ENCODE peak calls at places on chromosomes 7 and 10, in seven cellular contexts. One of them, this sample, is unnamed.

GRCh38 chr7:12749069-12749468 is 61.6 kb downstream of the ARL4A start:
- DNase-seq in mammary epithelial cell: no peak
- DNase-seq in psoas muscle: no peak
- DNase-seq in pancreas: no peak
- DNase-seq in right atrium auricular region: no peak
- DNase-seq in brain microvascular endothelial cell: no peak
- DNase-seq in transverse colon: no peak
- DNase-seq in this sample: no peak

GRCh38 chr7:156764016-156764669 is 123.6 kb downstream of the RNF32 start:
- DNase-seq in pancreas: peak
- DNase-seq in right atrium auricular region: no peak
- DNase-seq in brain microvascular endothelial cell: peak
- DNase-seq in mammary epithelial cell: peak
- DNase-seq in psoas muscle: peak
- DNase-seq in transverse colon: peak
- DNase-seq in this sample: no peak

GRCh38 chr7:83849135-83849534 is 200.2 kb upstream of the SEMA3E start:
- DNase-seq in pancreas: no peak
- DNase-seq in psoas muscle: no peak
- DNase-seq in right atrium auricular region: no peak
- DNase-seq in mammary epithelial cell: no peak
- DNase-seq in brain microvascular endothelial cell: no peak
- DNase-seq in transverse colon: no peak
- DNase-seq in this sample: no peak

GRCh38 chr10:50470798-50471582 is 152.8 kb downstream of the SGMS1 start:
- DNase-seq in pancreas: no peak
- DNase-seq in right atrium auricular region: no peak
- DNase-seq in psoas muscle: no peak
- DNase-seq in brain microvascular endothelial cell: no peak
- DNase-seq in transverse colon: no peak
- DNase-seq in mammary epithelial cell: peak
- DNase-seq in this sample: no peak

GRCh38 chr7:128410092-128410665 is 397 bp upstream of the IMPDH1 start:
- DNase-seq in transverse colon: peak
- DNase-seq in psoas muscle: peak
- DNase-seq in brain microvascular endothelial cell: peak
- DNase-seq in pancreas: no peak
- DNase-seq in mammary epithelial cell: peak
- DNase-seq in right atrium auricular region: peak
- DNase-seq in this sample: no peak

GRCh38 chr10:107733328-107733727 is 568.8 kb upstream of the SORCS1 start:
- DNase-seq in mammary epithelial cell: peak
- DNase-seq in transverse colon: no peak
- DNase-seq in psoas muscle: no peak
- DNase-seq in brain microvascular endothelial cell: no peak
- DNase-seq in right atrium auricular region: no peak
- DNase-seq in pancreas: no peak
- DNase-seq in this sample: no peak

GRCh38 chr7:92837214-92837749 is 909 bp upstream of the CDK6 start:
- DNase-seq in mammary epithelial cell: peak
- DNase-seq in transverse colon: no peak
- DNase-seq in right atrium auricular region: no peak
- DNase-seq in pancreas: no peak
- DNase-seq in brain microvascular endothelial cell: no peak
- DNase-seq in psoas muscle: no peak
- DNase-seq in this sample: no peak

GRCh38 chr10:124378817-124379510 is 39.8 kb downstream of the OAT start:
- DNase-seq in brain microvascular endothelial cell: no peak
- DNase-seq in pancreas: no peak
- DNase-seq in mammary epithelial cell: peak
- DNase-seq in right atrium auricular region: no peak
- DNase-seq in psoas muscle: no peak
- DNase-seq in transverse colon: no peak
- DNase-seq in this sample: no peak

GRCh38 chr10:75904499-75905283 is 473.3 kb downstream of the LRMDA start:
- DNase-seq in right atrium auricular region: no peak
- DNase-seq in mammary epithelial cell: no peak
- DNase-seq in brain microvascular endothelial cell: no peak
- DNase-seq in psoas muscle: no peak
- DNase-seq in transverse colon: no peak
- DNase-seq in pancreas: peak
- DNase-seq in this sample: no peak

GRCh38 chr7:171912-172515 is 20.4 kb upstream of the FAM20C start:
- DNase-seq in brain microvascular endothelial cell: no peak
- DNase-seq in transverse colon: no peak
- DNase-seq in right atrium auricular region: no peak
- DNase-seq in mammary epithelial cell: no peak
- DNase-seq in pancreas: no peak
- DNase-seq in psoas muscle: no peak
- DNase-seq in this sample: no peak

GRCh38 chr10:72375585-72375984 is 20.9 kb upstream of the DNAJB12 start:
- DNase-seq in brain microvascular endothelial cell: no peak
- DNase-seq in right atrium auricular region: no peak
- DNase-seq in psoas muscle: no peak
- DNase-seq in mammary epithelial cell: no peak
- DNase-seq in transverse colon: no peak
- DNase-seq in pancreas: no peak
- DNase-seq in this sample: no peak

GRCh38 chr10:18229839-18230238 is 89.6 kb downstream of the CACNB2 start:
- DNase-seq in transverse colon: no peak
- DNase-seq in mammary epithelial cell: peak
- DNase-seq in psoas muscle: no peak
- DNase-seq in brain microvascular endothelial cell: peak
- DNase-seq in right atrium auricular region: no peak
- DNase-seq in pancreas: no peak
- DNase-seq in this sample: no peak

GRCh38 chr7:130463553-130464434 is 23.0 kb upstream of the CEP41 start:
- DNase-seq in mammary epithelial cell: no peak
- DNase-seq in transverse colon: no peak
- DNase-seq in brain microvascular endothelial cell: no peak
- DNase-seq in psoas muscle: no peak
- DNase-seq in pancreas: no peak
- DNase-seq in right atrium auricular region: no peak
- DNase-seq in this sample: no peak

GRCh38 chr7:85483205-85483604 is 296.3 kb upstream of the SEMA3D start:
- DNase-seq in brain microvascular endothelial cell: no peak
- DNase-seq in mammary epithelial cell: no peak
- DNase-seq in psoas muscle: no peak
- DNase-seq in transverse colon: no peak
- DNase-seq in pancreas: no peak
- DNase-seq in right atrium auricular region: no peak
- DNase-seq in this sample: no peak

GRCh38 chr10:110358869-110359629 is 54.3 kb upstream of the SMNDC1 start:
- DNase-seq in pancreas: peak
- DNase-seq in psoas muscle: no peak
- DNase-seq in right atrium auricular region: no peak
- DNase-seq in transverse colon: no peak
- DNase-seq in mammary epithelial cell: peak
- DNase-seq in brain microvascular endothelial cell: no peak
- DNase-seq in this sample: no peak

GRCh38 chr7:50962281-50962883 is 179.7 kb upstream of the GRB10 start:
- DNase-seq in mammary epithelial cell: no peak
- DNase-seq in pancreas: no peak
- DNase-seq in transverse colon: no peak
- DNase-seq in brain microvascular endothelial cell: no peak
- DNase-seq in right atrium auricular region: no peak
- DNase-seq in psoas muscle: no peak
- DNase-seq in this sample: no peak

GRCh38 chr7:33905389-33906032 is at the start of gene BMPER:
- DNase-seq in pancreas: peak
- DNase-seq in transverse colon: peak
- DNase-seq in right atrium auricular region: no peak
- DNase-seq in brain microvascular endothelial cell: no peak
- DNase-seq in mammary epithelial cell: peak
- DNase-seq in psoas muscle: peak
- DNase-seq in this sample: no peak

GRCh38 chr10:63699785-63700184 is 178.6 kb downstream of the REEP3 start:
- DNase-seq in mammary epithelial cell: peak
- DNase-seq in psoas muscle: no peak
- DNase-seq in pancreas: peak
- DNase-seq in brain microvascular endothelial cell: peak
- DNase-seq in right atrium auricular region: peak
- DNase-seq in transverse colon: no peak
- DNase-seq in this sample: no peak

GRCh38 chr7:134870781-134871180 is 91.3 kb downstream of the CALD1 start:
- DNase-seq in transverse colon: no peak
- DNase-seq in brain microvascular endothelial cell: no peak
- DNase-seq in psoas muscle: no peak
- DNase-seq in mammary epithelial cell: no peak
- DNase-seq in pancreas: no peak
- DNase-seq in right atrium auricular region: no peak
- DNase-seq in this sample: no peak

GRCh38 chr7:134870156-134870555 is 90.7 kb downstream of the CALD1 start:
- DNase-seq in brain microvascular endothelial cell: no peak
- DNase-seq in right atrium auricular region: no peak
- DNase-seq in transverse colon: no peak
- DNase-seq in mammary epithelial cell: no peak
- DNase-seq in pancreas: no peak
- DNase-seq in psoas muscle: no peak
- DNase-seq in this sample: no peak

GRCh38 chr7:134865001-134865845 is 85.8 kb downstream of the CALD1 start:
- DNase-seq in mammary epithelial cell: no peak
- DNase-seq in right atrium auricular region: no peak
- DNase-seq in psoas muscle: no peak
- DNase-seq in brain microvascular endothelial cell: peak
- DNase-seq in pancreas: no peak
- DNase-seq in transverse colon: no peak
- DNase-seq in this sample: no peak

GRCh38 chr7:134866581-134866980 is 87.1 kb downstream of the CALD1 start:
- DNase-seq in mammary epithelial cell: no peak
- DNase-seq in right atrium auricular region: no peak
- DNase-seq in pancreas: no peak
- DNase-seq in brain microvascular endothelial cell: no peak
- DNase-seq in psoas muscle: no peak
- DNase-seq in transverse colon: no peak
- DNase-seq in this sample: no peak
- H3K27ac ChIP-seq in mammary epithelial cell: no peak
- H3K27ac ChIP-seq in right atrium auricular region: peak
- H3K27ac ChIP-seq in pancreas: no peak
- H3K27ac ChIP-seq in brain microvascular endothelial cell: peak
- H3K27ac ChIP-seq in psoas muscle: peak
- H3K27ac ChIP-seq in transverse colon: peak
- H3K27ac ChIP-seq in this sample: peak

DNA sequence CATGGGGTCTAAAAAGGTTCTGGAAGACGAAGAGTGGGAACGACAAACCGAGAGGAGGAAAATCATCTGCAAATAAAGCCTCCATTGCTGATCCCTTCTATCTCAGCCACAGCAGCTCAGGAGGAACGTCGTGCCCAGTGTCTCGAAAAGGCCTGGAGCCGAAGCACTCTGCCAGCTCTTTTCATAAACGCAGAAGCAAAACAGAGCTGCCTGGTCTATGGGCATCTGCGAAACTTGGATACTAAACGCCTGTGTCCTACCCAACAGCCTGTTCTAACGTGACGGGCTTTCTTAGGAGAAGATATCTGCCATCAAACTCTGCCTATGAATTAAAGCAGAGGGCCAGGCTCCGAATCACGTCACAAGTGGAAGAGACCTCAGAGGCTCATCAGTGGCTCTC is 68.7 kb downstream of the GNA12 start:
- DNase-seq in right atrium auricular region: no peak
- DNase-seq in transverse colon: no peak
- DNase-seq in pancreas: no peak
- DNase-seq in psoas muscle: no peak
- DNase-seq in brain microvascular endothelial cell: no peak
- DNase-seq in mammary epithelial cell: no peak
- DNase-seq in this sample: no peak
- TF ChIP-seq CTCF in right atrium auricular region: no peak
- TF ChIP-seq CTCF in transverse colon: no peak
- TF ChIP-seq CTCF in pancreas: no peak
- TF ChIP-seq CTCF in psoas muscle: no peak
- TF ChIP-seq CTCF in brain microvascular endothelial cell: no peak
- TF ChIP-seq CTCF in mammary epithelial cell: no peak
- TF ChIP-seq CTCF in this sample: no peak

GRCh38 chr7:5374464-5374863 is 49.2 kb downstream of the TNRC18 start:
- DNase-seq in right atrium auricular region: no peak
- DNase-seq in brain microvascular endothelial cell: no peak
- DNase-seq in mammary epithelial cell: no peak
- DNase-seq in psoas muscle: no peak
- DNase-seq in transverse colon: no peak
- DNase-seq in pancreas: no peak
- DNase-seq in this sample: no peak

GRCh38 chr7:5375925-5376324 is 47.7 kb downstream of the TNRC18 start:
- DNase-seq in mammary epithelial cell: no peak
- DNase-seq in transverse colon: no peak
- DNase-seq in pancreas: no peak
- DNase-seq in right atrium auricular region: no peak
- DNase-seq in psoas muscle: no peak
- DNase-seq in brain microvascular endothelial cell: no peak
- DNase-seq in this sample: no peak

GRCh38 chr7:5377816-5378215 is 45.8 kb downstream of the TNRC18 start:
- DNase-seq in psoas muscle: no peak
- DNase-seq in brain microvascular endothelial cell: no peak
- DNase-seq in right atrium auricular region: no peak
- DNase-seq in transverse colon: no peak
- DNase-seq in mammary epithelial cell: no peak
- DNase-seq in pancreas: no peak
- DNase-seq in this sample: no peak

GRCh38 chr7:5379576-5379975 is 44.1 kb downstream of the TNRC18 start:
- DNase-seq in brain microvascular endothelial cell: no peak
- DNase-seq in transverse colon: no peak
- DNase-seq in right atrium auricular region: no peak
- DNase-seq in mammary epithelial cell: no peak
- DNase-seq in psoas muscle: no peak
- DNase-seq in pancreas: no peak
- DNase-seq in this sample: no peak

DNA sequence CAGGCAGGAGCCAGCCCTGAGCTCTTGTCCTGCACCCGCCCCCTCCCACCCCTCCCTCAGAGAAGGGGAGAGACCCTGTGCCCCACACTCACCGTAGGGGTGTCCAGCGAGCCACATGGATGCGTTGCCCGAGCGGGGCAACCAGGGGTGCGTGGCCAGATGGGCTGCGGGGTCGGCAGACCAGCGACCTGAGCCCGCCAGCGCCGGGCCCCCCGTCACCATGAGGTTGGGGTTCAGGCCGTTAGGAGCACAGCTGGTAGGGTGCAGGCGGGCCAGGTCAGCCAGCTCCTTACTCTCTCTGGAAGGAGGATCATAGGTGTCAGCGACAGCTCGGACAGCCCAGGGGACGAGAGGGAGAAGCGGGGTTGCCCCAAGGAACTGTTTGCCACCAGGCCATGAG is 46.4 kb downstream of the TNRC18 start:
- DNase-seq in right atrium auricular region: no peak
- DNase-seq in transverse colon: no peak
- DNase-seq in brain microvascular endothelial cell: no peak
- DNase-seq in psoas muscle: no peak
- DNase-seq in pancreas: no peak
- DNase-seq in mammary epithelial cell: no peak
- DNase-seq in this sample: no peak
- H3K27ac ChIP-seq in right atrium auricular region: no peak
- H3K27ac ChIP-seq in transverse colon: no peak
- H3K27ac ChIP-seq in brain microvascular endothelial cell: no peak
- H3K27ac ChIP-seq in psoas muscle: no peak
- H3K27ac ChIP-seq in pancreas: no peak
- H3K27ac ChIP-seq in mammary epithelial cell: no peak
- H3K27ac ChIP-seq in this sample: no peak

GRCh38 chr10:68572151-68572550 is 12.0 kb downstream of the TET1 start:
- DNase-seq in transverse colon: no peak
- DNase-seq in right atrium auricular region: no peak
- DNase-seq in mammary epithelial cell: no peak
- DNase-seq in pancreas: no peak
- DNase-seq in psoas muscle: no peak
- DNase-seq in brain microvascular endothelial cell: no peak
- DNase-seq in this sample: no peak

GRCh38 chr10:68578945-68579344 is 18.8 kb downstream of the TET1 start:
- DNase-seq in psoas muscle: no peak
- DNase-seq in mammary epithelial cell: no peak
- DNase-seq in brain microvascular endothelial cell: no peak
- DNase-seq in pancreas: no peak
- DNase-seq in transverse colon: no peak
- DNase-seq in right atrium auricular region: no peak
- DNase-seq in this sample: no peak

GRCh38 chr10:68576118-68576517 is 16.0 kb downstream of the TET1 start:
- DNase-seq in brain microvascular endothelial cell: no peak
- DNase-seq in pancreas: no peak
- DNase-seq in transverse colon: no peak
- DNase-seq in mammary epithelial cell: no peak
- DNase-seq in psoas muscle: no peak
- DNase-seq in right atrium auricular region: no peak
- DNase-seq in this sample: no peak
- TF ChIP-seq CTCF in brain microvascular endothelial cell: peak
- TF ChIP-seq CTCF in pancreas: no peak
- TF ChIP-seq CTCF in transverse colon: no peak
- TF ChIP-seq CTCF in mammary epithelial cell: no peak
- TF ChIP-seq CTCF in psoas muscle: no peak
- TF ChIP-seq CTCF in right atrium auricular region: no peak
- TF ChIP-seq CTCF in this sample: no peak

This sample was measured in tibial nerve.